ENCODE peak calls at places on chromosomes 7 and 10, in eight cellular contexts. One of them, this sample, is unnamed.

GRCh38 chr7:48847896-48848295 is 76.5 kb upstream of the CDC14C start:
- DNase-seq in OCI-LY7: no peak
- DNase-seq in GM23248: no peak
- DNase-seq in HCT116: no peak
- DNase-seq in SK-N-SH: peak; percentile 33
- DNase-seq in hepatocyte: no peak
- DNase-seq in neural progenitor cell: no peak
- DNase-seq in PC-3: no peak
- DNase-seq in this sample: no peak

GRCh38 chr7:134637934-134638719 is 8.5 kb upstream of the BPGM start:
- DNase-seq in OCI-LY7: no peak
- DNase-seq in GM23248: peak; percentile 38
- DNase-seq in HCT116: no peak
- DNase-seq in SK-N-SH: no peak
- DNase-seq in hepatocyte: no peak
- DNase-seq in neural progenitor cell: no peak
- DNase-seq in PC-3: peak; percentile 19
- DNase-seq in this sample: no peak

GRCh38 chr10:125661942-125662515 is 20.9 kb downstream of the TEX36 start:
- DNase-seq in OCI-LY7: no peak
- DNase-seq in GM23248: peak; percentile 96
- DNase-seq in HCT116: peak; percentile 97
- DNase-seq in SK-N-SH: no peak
- DNase-seq in hepatocyte: peak; percentile 50
- DNase-seq in neural progenitor cell: no peak
- DNase-seq in PC-3: peak; percentile 93
- DNase-seq in this sample: no peak

GRCh38 chr7:1823376-1824150 is 153.5 kb downstream of the ELFN1 start:
- DNase-seq in OCI-LY7: no peak
- DNase-seq in GM23248: no peak
- DNase-seq in HCT116: no peak
- DNase-seq in SK-N-SH: no peak
- DNase-seq in hepatocyte: no peak
- DNase-seq in neural progenitor cell: no peak
- DNase-seq in PC-3: no peak
- DNase-seq in this sample: no peak

GRCh38 chr10:43402176-43402575 is 6.8 kb downstream of the HNRNPF start:
- DNase-seq in OCI-LY7: no peak
- DNase-seq in GM23248: no peak
- DNase-seq in HCT116: no peak
- DNase-seq in SK-N-SH: no peak
- DNase-seq in hepatocyte: no peak
- DNase-seq in neural progenitor cell: no peak
- DNase-seq in PC-3: no peak
- DNase-seq in this sample: peak; percentile 5

GRCh38 chr7:30562498-30562897 is 32.2 kb upstream of the GARS1 start:
- DNase-seq in OCI-LY7: no peak
- DNase-seq in GM23248: no peak
- DNase-seq in HCT116: no peak
- DNase-seq in SK-N-SH: peak; percentile 55
- DNase-seq in hepatocyte: peak; percentile 28
- DNase-seq in neural progenitor cell: no peak
- DNase-seq in PC-3: peak; percentile 40
- DNase-seq in this sample: no peak

GRCh38 chr7:74443591-74444365 is 9.9 kb upstream of the GTF2IRD1 start:
- DNase-seq in OCI-LY7: no peak
- DNase-seq in GM23248: no peak
- DNase-seq in HCT116: no peak
- DNase-seq in SK-N-SH: peak; percentile 25
- DNase-seq in hepatocyte: no peak
- DNase-seq in neural progenitor cell: peak; percentile 21
- DNase-seq in PC-3: no peak
- DNase-seq in this sample: no peak

GRCh38 chr10:83983578-83984255 is 155.6 kb upstream of the GHITM start:
- DNase-seq in OCI-LY7: no peak
- DNase-seq in GM23248: no peak
- DNase-seq in HCT116: peak; percentile 23
- DNase-seq in SK-N-SH: no peak
- DNase-seq in hepatocyte: no peak
- DNase-seq in neural progenitor cell: no peak
- DNase-seq in PC-3: no peak
- DNase-seq in this sample: no peak

GRCh38 chr7:63927261-63927660 is 71.4 kb upstream of the ZNF722 start:
- DNase-seq in OCI-LY7: no peak
- DNase-seq in GM23248: no peak
- DNase-seq in HCT116: no peak
- DNase-seq in SK-N-SH: no peak
- DNase-seq in hepatocyte: no peak
- DNase-seq in neural progenitor cell: no peak
- DNase-seq in PC-3: no peak
- DNase-seq in this sample: no peak

GRCh38 chr10:22344781-22345300 is 455 bp upstream of the SPAG6 start:
- DNase-seq in OCI-LY7: no peak
- DNase-seq in GM23248: no peak
- DNase-seq in HCT116: no peak
- DNase-seq in SK-N-SH: no peak
- DNase-seq in hepatocyte: no peak
- DNase-seq in neural progenitor cell: no peak
- DNase-seq in PC-3: no peak
- DNase-seq in this sample: no peak

GRCh38 chr10:3757638-3758490 is 27.1 kb downstream of the KLF6 start:
- DNase-seq in OCI-LY7: peak; percentile 33
- DNase-seq in GM23248: peak; percentile 35
- DNase-seq in HCT116: no peak
- DNase-seq in SK-N-SH: peak; percentile 82
- DNase-seq in hepatocyte: no peak
- DNase-seq in neural progenitor cell: no peak
- DNase-seq in PC-3: peak; percentile 49
- DNase-seq in this sample: peak; percentile 88

GRCh38 chr7:27165089-27165654 is at the start of gene HOXA9:
- DNase-seq in OCI-LY7: no peak
- DNase-seq in GM23248: peak; percentile 99
- DNase-seq in HCT116: peak; percentile 94
- DNase-seq in SK-N-SH: no peak
- DNase-seq in hepatocyte: no peak
- DNase-seq in neural progenitor cell: no peak
- DNase-seq in PC-3: peak; percentile 94
- DNase-seq in this sample: no peak

GRCh38 chr7:47783456-47784240 is 164.6 kb downstream of the PKD1L1 start:
- DNase-seq in OCI-LY7: no peak
- DNase-seq in GM23248: peak; percentile 94
- DNase-seq in HCT116: peak; percentile 77
- DNase-seq in SK-N-SH: no peak
- DNase-seq in hepatocyte: peak; percentile 71
- DNase-seq in neural progenitor cell: no peak
- DNase-seq in PC-3: peak; percentile 93
- DNase-seq in this sample: no peak

GRCh38 chr10:75234683-75235374 is 928 bp downstream of the COMTD1 start:
- DNase-seq in OCI-LY7: peak; percentile 62
- DNase-seq in GM23248: peak; percentile 20
- DNase-seq in HCT116: no peak
- DNase-seq in SK-N-SH: peak; percentile 59
- DNase-seq in hepatocyte: peak; percentile 73
- DNase-seq in neural progenitor cell: peak; percentile 85
- DNase-seq in PC-3: peak; percentile 35
- DNase-seq in this sample: peak; percentile 40

GRCh38 chr7:130160455-130160854 is 44.8 kb downstream of the TMEM209 start:
- DNase-seq in OCI-LY7: no peak
- DNase-seq in GM23248: no peak
- DNase-seq in HCT116: no peak
- DNase-seq in SK-N-SH: no peak
- DNase-seq in hepatocyte: no peak
- DNase-seq in neural progenitor cell: no peak
- DNase-seq in PC-3: no peak
- DNase-seq in this sample: no peak
- TF ChIP-seq EZH2phosphoT487 in OCI-LY7: no peak
- TF ChIP-seq EZH2phosphoT487 in GM23248: no peak
- TF ChIP-seq EZH2phosphoT487 in HCT116: no peak
- TF ChIP-seq EZH2phosphoT487 in SK-N-SH: no peak
- TF ChIP-seq EZH2phosphoT487 in hepatocyte: no peak
- TF ChIP-seq EZH2phosphoT487 in neural progenitor cell: no peak
- TF ChIP-seq EZH2phosphoT487 in PC-3: no peak
- TF ChIP-seq EZH2phosphoT487 in this sample: no peak

GRCh38 chr10:1514641-1515040 is 222.7 kb downstream of the ADARB2 start:
- DNase-seq in OCI-LY7: no peak
- DNase-seq in GM23248: no peak
- DNase-seq in HCT116: no peak
- DNase-seq in SK-N-SH: no peak
- DNase-seq in hepatocyte: no peak
- DNase-seq in neural progenitor cell: no peak
- DNase-seq in PC-3: no peak
- DNase-seq in this sample: no peak

GRCh38 chr10:1515780-1516491 is 221.4 kb downstream of the ADARB2 start:
- DNase-seq in OCI-LY7: no peak
- DNase-seq in GM23248: no peak
- DNase-seq in HCT116: no peak
- DNase-seq in SK-N-SH: no peak
- DNase-seq in hepatocyte: no peak
- DNase-seq in neural progenitor cell: no peak
- DNase-seq in PC-3: no peak
- DNase-seq in this sample: no peak

GRCh38 chr10:1516492-1517224 is 220.7 kb downstream of the ADARB2 start:
- DNase-seq in OCI-LY7: no peak
- DNase-seq in GM23248: no peak
- DNase-seq in HCT116: no peak
- DNase-seq in SK-N-SH: no peak
- DNase-seq in hepatocyte: no peak
- DNase-seq in neural progenitor cell: no peak
- DNase-seq in PC-3: no peak
- DNase-seq in this sample: no peak

GRCh38 chr10:1513221-1513620 is 224.1 kb downstream of the ADARB2 start:
- DNase-seq in OCI-LY7: no peak
- DNase-seq in GM23248: no peak
- DNase-seq in HCT116: no peak
- DNase-seq in SK-N-SH: no peak
- DNase-seq in hepatocyte: no peak
- DNase-seq in neural progenitor cell: no peak
- DNase-seq in PC-3: no peak
- DNase-seq in this sample: no peak

DNA sequence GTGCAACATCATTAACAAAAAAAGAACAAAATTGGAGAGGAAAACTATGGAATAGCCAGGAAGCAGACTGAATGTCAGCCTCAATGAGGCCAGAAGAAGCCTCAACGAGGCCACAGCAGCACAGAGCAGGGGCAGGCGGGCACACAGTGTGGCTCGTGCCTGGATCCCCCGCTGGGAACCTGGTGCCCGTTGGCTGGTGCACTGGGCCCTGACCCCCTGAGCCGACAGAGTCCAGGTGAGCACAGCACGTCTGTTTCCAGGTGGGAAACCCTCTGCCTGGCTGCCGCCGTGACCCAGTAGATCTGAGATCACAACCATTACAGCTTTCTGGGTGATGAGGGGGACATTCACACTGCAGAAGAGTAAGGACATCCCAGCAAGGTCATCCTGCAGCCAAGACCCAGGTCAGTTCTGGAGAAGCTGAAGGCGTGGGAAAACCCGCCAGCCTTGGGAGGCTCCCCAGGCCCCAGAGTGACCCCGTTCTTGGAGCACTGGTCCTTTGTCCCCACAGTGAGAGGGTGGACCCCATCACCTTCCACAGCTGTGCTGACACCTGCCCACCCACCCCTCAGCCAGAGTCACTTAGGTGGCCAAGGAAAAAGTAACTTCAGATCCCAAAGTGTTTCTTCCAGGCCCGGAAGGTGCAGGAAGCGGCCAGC is 222.1 kb downstream of the ADARB2 start:
- DNase-seq in OCI-LY7: no peak
- DNase-seq in GM23248: no peak
- DNase-seq in HCT116: no peak
- DNase-seq in SK-N-SH: no peak
- DNase-seq in hepatocyte: no peak
- DNase-seq in neural progenitor cell: no peak
- DNase-seq in PC-3: no peak
- DNase-seq in this sample: no peak
- H3K9me3 ChIP-seq in OCI-LY7: no peaks in the 10 kb centered on the region
- H3K9me3 ChIP-seq in GM23248: no peaks in the 10 kb centered on the region
- H3K9me3 ChIP-seq in HCT116: no peaks in the 10 kb centered on the region
- H3K9me3 ChIP-seq in SK-N-SH: peaks cover 3% of the 10 kb centered on the region
- H3K9me3 ChIP-seq in hepatocyte: no peaks in the 10 kb centered on the region
- H3K9me3 ChIP-seq in neural progenitor cell: no peaks in the 10 kb centered on the region
- H3K9me3 ChIP-seq in PC-3: no peaks in the 10 kb centered on the region
- H3K9me3 ChIP-seq in this sample: no peaks in the 10 kb centered on the region

DNA sequence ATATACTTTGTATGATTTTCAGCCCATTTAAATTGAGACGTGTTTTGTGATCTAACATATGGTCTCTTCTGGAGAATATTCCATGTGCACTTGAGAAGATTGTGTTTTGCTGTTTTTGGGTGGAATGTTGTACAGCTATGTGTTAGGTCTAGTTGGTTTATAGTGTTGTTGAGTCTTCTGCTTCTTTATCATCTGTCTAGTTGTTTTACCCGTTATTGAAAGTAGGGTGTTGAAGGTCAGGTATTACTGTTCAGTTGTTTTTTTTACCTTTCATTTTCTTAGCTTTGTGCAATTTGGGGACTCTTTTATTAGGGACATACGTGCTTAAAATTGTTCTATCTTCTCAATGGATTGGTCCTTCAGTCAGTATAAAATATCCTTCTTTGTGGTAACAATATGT is 18.5 kb downstream of the SEPTIN7 start:
- DNase-seq in OCI-LY7: no peak
- DNase-seq in GM23248: no peak
- DNase-seq in HCT116: no peak
- DNase-seq in SK-N-SH: no peak
- DNase-seq in hepatocyte: no peak
- DNase-seq in neural progenitor cell: no peak
- DNase-seq in PC-3: no peak
- DNase-seq in this sample: no peak
- H4K20me1 ChIP-seq in OCI-LY7: peaks cover 36% of the 10 kb centered on the region
- H4K20me1 ChIP-seq in GM23248: peaks cover 48% of the 10 kb centered on the region
- H4K20me1 ChIP-seq in HCT116: peaks cover 14% of the 10 kb centered on the region
- H4K20me1 ChIP-seq in SK-N-SH: peaks cover 97% of the 10 kb centered on the region
- H4K20me1 ChIP-seq in hepatocyte: peaks cover 58% of the 10 kb centered on the region
- H4K20me1 ChIP-seq in neural progenitor cell: peaks cover 13% of the 10 kb centered on the region
- H4K20me1 ChIP-seq in PC-3: peaks cover 16% of the 10 kb centered on the region
- H4K20me1 ChIP-seq in this sample: peaks cover 76% of the 10 kb centered on the region

GRCh38 chr10:11865561-11865960 is 42.4 kb downstream of the PROSER2 start:
- DNase-seq in OCI-LY7: no peak
- DNase-seq in GM23248: no peak
- DNase-seq in HCT116: no peak
- DNase-seq in SK-N-SH: no peak
- DNase-seq in hepatocyte: no peak
- DNase-seq in neural progenitor cell: no peak
- DNase-seq in PC-3: no peak
- DNase-seq in this sample: no peak

GRCh38 chr10:11861341-11861740 is 38.2 kb downstream of the PROSER2 start:
- DNase-seq in OCI-LY7: no peak
- DNase-seq in GM23248: no peak
- DNase-seq in HCT116: no peak
- DNase-seq in SK-N-SH: no peak
- DNase-seq in hepatocyte: no peak
- DNase-seq in neural progenitor cell: no peak
- DNase-seq in PC-3: no peak
- DNase-seq in this sample: no peak

GRCh38 chr10:11864727-11865126 is 41.6 kb downstream of the PROSER2 start:
- DNase-seq in OCI-LY7: no peak
- DNase-seq in GM23248: no peak
- DNase-seq in HCT116: no peak
- DNase-seq in SK-N-SH: no peak
- DNase-seq in hepatocyte: no peak
- DNase-seq in neural progenitor cell: no peak
- DNase-seq in PC-3: no peak
- DNase-seq in this sample: no peak

GRCh38 chr10:11861811-11862210 is 38.7 kb downstream of the PROSER2 start:
- DNase-seq in OCI-LY7: no peak
- DNase-seq in GM23248: no peak
- DNase-seq in HCT116: no peak
- DNase-seq in SK-N-SH: no peak
- DNase-seq in hepatocyte: no peak
- DNase-seq in neural progenitor cell: no peak
- DNase-seq in PC-3: no peak
- DNase-seq in this sample: no peak

GRCh38 chr10:11863353-11864105 is 40.4 kb downstream of the PROSER2 start:
- DNase-seq in OCI-LY7: peak; percentile 83
- DNase-seq in GM23248: no peak
- DNase-seq in HCT116: no peak
- DNase-seq in SK-N-SH: no peak
- DNase-seq in hepatocyte: no peak
- DNase-seq in neural progenitor cell: no peak
- DNase-seq in PC-3: no peak
- DNase-seq in this sample: peak; percentile 94
- TF ChIP-seq EZH2phosphoT487 in OCI-LY7: no peak
- TF ChIP-seq EZH2phosphoT487 in GM23248: no peak
- TF ChIP-seq EZH2phosphoT487 in HCT116: no peak
- TF ChIP-seq EZH2phosphoT487 in SK-N-SH: no peak
- TF ChIP-seq EZH2phosphoT487 in hepatocyte: no peak
- TF ChIP-seq EZH2phosphoT487 in neural progenitor cell: no peak
- TF ChIP-seq EZH2phosphoT487 in PC-3: no peak
- TF ChIP-seq EZH2phosphoT487 in this sample: no peak

This sample was measured in MM.1S.